ENCODE peak calls at places on chromosomes 16 and 17, in four cellular contexts. M, F, A and P are unnamed samples.

GRCh38 chr17:57109393-57110151 is 24.5 kb downstream of the AKAP1 start:
- DNase-seq in A (peak; percentile 89), F (peak; percentile 5), M (peak; percentile 49), P (no peak)

GRCh38 chr17:63939401-63939800 is 7.3 kb upstream of the CD79B start:
- DNase-seq in M (no peak), A (no peak), F (no peak), P (no peak)

GRCh38 chr16:67399218-67399733 is 6.0 kb upstream of the TPPP3 start:
- DNase-seq in F (no peak), M (no peak), A (peak; percentile 65), P (no peak)

GRCh38 chr16:57906385-57907316 is 64.3 kb downstream of the CNGB1 start:
- DNase-seq in F (no peak), M (no peak), A (no peak), P (no peak)

GRCh38 chr17:8941980-8942617 is 23.4 kb downstream of the PIK3R5 start:
- DNase-seq in A (no peak), M (no peak), F (no peak), P (no peak)

GRCh38 chr17:47301161-47301560 is 22.6 kb upstream of the EFCAB13 start:
- DNase-seq in A (no peak), F (no peak), M (no peak), P (no peak)

GRCh38 chr17:12959441-12959840 is 58.4 kb downstream of the ELAC2 start:
- DNase-seq in M (no peak), F (peak; percentile 69), A (no peak), P (no peak)

GRCh38 chr16:3202903-3203539 is 15.0 kb downstream of the OR1F1 start:
- DNase-seq in F (peak; percentile 28), M (no peak), A (no peak), P (no peak)

GRCh38 chr16:85923153-85924021 is 24.4 kb downstream of the IRF8 start:
- DNase-seq in A (no peak), M (no peak), F (peak; percentile 59), P (no peak)

GRCh38 chr16:83928341-83929055 is 24.5 kb upstream of the OSGIN1 start:
- DNase-seq in F (peak; percentile 85), M (no peak), A (no peak), P (no peak)

GRCh38 chr16:66007717-66008116 is 358.8 kb upstream of the CDH5 start:
- DNase-seq in A (no peak), F (peak; percentile 93), M (no peak), P (no peak)

GRCh38 chr17:30961213-30962188 is 9.3 kb upstream of the RNF135 start:
- DNase-seq in F (peak; percentile 34), A (no peak), M (no peak), P (no peak)

GRCh38 chr17:35973333-35974260 is 7.7 kb downstream of the CCL16 start:
- DNase-seq in M (no peak), F (peak; percentile 32), A (peak; percentile 29), P (no peak)

GRCh38 chr17:61580502-61580901 is 10.5 kb downstream of the NACA2 start:
- DNase-seq in A (no peak), F (no peak), M (no peak), P (no peak)

GRCh38 chr16:68403704-68404103 is 44.6 kb downstream of the SMPD3 start:
- DNase-seq in A (no peak), F (no peak), M (no peak), P (no peak)

GRCh38 chr17:76614912-76615617 is 28.5 kb downstream of the ST6GALNAC1 start:
- DNase-seq in M (no peak), A (no peak), F (no peak), P (no peak)

GRCh38 chr17:3026125-3026855 is 37.1 kb downstream of the OR1D5 start:
- DNase-seq in M (no peak), A (no peak), F (no peak), P (no peak)

GRCh38 chr17:49742256-49742655 is 21.7 kb downstream of the FAM117A start:
- DNase-seq in M (no peak), A (no peak), F (peak; percentile 34), P (no peak)

GRCh38 chr17:57436565-57436964 is 180.2 kb downstream of the MSI2 start:
- DNase-seq in A (no peak), M (no peak), F (no peak), P (no peak)

GRCh38 chr16:14539631-14540030 is 90.4 kb downstream of the PARN start:
- DNase-seq in M (no peak), A (no peak), F (peak; percentile 62), P (no peak)

GRCh38 chr17:57341611-57342010 is 85.3 kb downstream of the MSI2 start:
- DNase-seq in F (no peak), M (no peak), A (no peak), P (no peak)

GRCh38 chr16:89687092-89687940 is 827 bp downstream of the CDK10 start:
- DNase-seq in A (no peak), F (peak; percentile 52), M (peak; percentile 90), P (peak; percentile 83)

GRCh38 chr17:2701996-2702741 is 9.4 kb downstream of the CLUH start:
- DNase-seq in A (peak; percentile 24), F (no peak), M (no peak), P (no peak)

GRCh38 chr17:70059649-70060048 is 15.4 kb upstream of the KCNJ16 start:
- DNase-seq in F (no peak), A (no peak), M (no peak), P (no peak)

GRCh38 chr17:78933959-78934568 is 8.9 kb upstream of the TIMP2 start:
- DNase-seq in A (peak; percentile 96), F (peak; percentile 100), M (peak; percentile 90), P (peak; percentile 99)

GRCh38 chr17:42227849-42228696 is 33.8 kb upstream of the GHDC start:
- DNase-seq in A (no peak), F (peak; percentile 58), M (no peak), P (no peak)

GRCh38 chr16:26995522-26995921 is 71.2 kb upstream of the C16orf82 start:
- DNase-seq in F (no peak), A (no peak), M (no peak), P (no peak)

GRCh38 chr17:81095608-81095888 is 60.6 kb downstream of the BAIAP2 start:
- DNase-seq in A (no peak), M (no peak), F (no peak), P (no peak)

GRCh38 chr17:72122002-72122310 is 1.1 kb downstream of the SOX9 start:
- DNase-seq in F (peak; percentile 58), A (no peak), M (no peak), P (no peak)

GRCh38 chr16:77896357-77896972 is 108.1 kb downstream of the VAT1L start:
- DNase-seq in M (no peak), A (no peak), F (no peak), P (no peak)

GRCh38 chr17:28499366-28499668 is 6.8 kb upstream of the FOXN1 start:
- DNase-seq in F (no peak), A (no peak), M (peak; percentile 77), P (no peak)

GRCh38 chr16:1428511-1428910 is 2.4 kb upstream of the PERCC1 start:
- DNase-seq in M (no peak), F (no peak), A (peak; percentile 48), P (no peak)
- TF ChIP-seq CTCF in M (peak; percentile 23), F (peak; percentile 30), A (peak; percentile 67), P (no peak)

DNA sequence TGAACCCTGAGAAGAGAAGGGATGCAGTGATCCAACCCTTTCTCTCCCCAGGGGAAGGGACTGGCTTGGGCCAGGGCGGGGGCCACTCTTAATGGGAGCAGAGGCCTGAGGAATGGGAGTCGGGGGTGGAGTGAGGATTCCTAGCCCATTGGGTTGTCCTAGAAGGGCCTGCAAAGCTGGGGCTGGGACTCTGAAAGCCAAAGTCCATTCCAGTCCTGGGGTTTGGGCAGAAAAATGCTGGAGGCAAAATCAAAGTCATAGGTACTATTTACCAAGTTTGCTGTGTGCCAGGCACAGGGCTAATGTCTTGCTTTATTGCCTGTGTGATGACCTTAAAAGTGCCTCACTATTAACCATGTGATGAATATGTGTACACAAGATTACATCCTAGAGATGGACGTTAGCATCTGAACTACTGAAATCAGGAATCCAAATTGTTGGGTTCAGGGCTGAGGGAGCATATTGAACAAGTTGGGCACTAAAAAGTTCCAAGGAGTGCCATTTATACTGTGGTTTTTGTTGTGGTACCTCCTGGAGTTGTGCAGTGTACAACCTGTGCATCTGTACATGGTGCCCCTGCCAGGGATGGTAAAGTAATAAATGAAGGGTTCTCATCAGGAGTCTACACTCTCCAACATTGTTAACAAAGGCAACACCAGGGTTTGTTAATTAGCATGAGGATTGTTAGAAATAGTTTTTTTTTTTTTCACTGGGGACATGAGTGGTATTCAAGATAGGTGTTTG is 84.4 kb upstream of the NKD1 start:
- DNase-seq in F (no peak), M (no peak), A (no peak), P (no peak)
- TF ChIP-seq POLR2A in F (no peak), M (no peak), A (no peak), P (no peak)

DNA sequence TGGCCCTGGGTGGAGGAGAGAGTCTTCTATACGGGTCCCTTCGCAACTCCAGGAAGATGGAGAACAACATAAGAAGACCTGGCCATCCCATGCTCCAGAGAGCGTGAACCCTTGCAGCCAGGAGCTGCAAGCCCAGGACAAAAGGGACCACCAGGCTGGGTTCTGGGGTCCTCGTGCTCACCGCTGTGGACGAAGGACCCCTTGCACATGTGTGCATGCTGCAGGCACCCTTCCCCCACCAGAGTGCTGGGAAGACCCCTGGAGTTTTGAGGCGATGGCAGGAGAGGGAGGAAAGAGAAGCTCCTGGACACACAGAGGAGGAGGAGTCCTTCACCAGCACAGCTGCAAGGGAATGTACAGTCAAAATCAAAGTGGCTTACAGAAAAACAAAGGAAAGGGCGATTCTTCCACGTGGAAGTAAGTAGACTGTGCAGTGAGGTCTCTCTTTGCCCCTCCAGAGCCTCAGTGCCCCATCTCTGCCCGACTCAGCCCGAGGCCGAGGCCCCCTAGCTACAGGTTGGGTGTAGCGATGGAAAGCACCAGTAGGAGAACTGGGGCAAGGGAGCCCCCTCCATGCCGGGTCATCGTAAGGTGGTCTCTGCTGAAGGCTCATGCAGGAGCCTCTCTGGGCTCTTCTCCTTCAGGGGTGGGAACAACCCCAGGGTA is 51.3 kb downstream of the PIMREG start:
- DNase-seq in F (no peak), M (no peak), A (no peak), P (no peak)
- TF ChIP-seq CTCF in F (peak; percentile 8), M (no peak), A (no peak), P (no peak)

DNA sequence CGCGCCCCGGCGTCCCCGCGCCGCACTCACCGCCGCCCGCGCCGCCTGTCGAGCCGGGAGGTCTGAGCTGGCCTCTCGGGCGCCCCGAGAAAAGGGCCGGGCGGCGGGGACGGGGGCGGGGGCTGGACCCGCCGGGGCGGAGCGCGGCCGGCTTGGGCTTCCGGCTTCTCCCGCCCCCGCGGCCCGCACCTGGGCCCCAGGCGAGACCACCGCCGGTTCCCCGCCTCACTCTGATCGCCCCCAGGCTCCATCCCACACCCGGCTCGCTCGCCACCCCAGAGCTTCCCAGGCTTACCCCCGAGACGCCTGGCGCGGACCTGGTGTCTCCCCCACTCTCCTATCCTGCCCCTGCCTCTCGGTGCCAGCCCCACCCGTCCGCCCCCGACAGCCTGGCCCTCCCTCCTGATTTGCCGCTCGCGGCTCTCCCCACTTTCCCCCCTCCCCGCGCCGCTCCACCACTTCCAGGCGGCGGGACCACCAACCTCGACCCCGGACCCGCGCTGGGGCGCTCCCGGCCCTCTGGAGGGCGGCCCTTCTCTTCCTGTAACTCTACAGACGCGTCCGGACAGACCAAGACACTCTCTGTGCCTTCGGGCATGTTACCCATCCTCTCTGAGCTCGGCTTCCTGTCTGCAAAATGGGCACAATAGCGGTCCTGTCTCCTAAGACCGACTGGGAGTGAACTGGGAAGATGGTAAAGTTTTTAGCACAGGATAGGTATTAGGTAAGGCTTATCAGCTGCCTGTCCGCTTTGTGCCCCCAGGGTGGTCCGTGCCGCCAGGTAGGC is at the start of gene LITAF:
- DNase-seq in A (peak; percentile 80), F (peak; percentile 42), M (peak; percentile 76), P (no peak)
- TF ChIP-seq POLR2A in A (peak; percentile 73), F (peak; percentile 91), M (peak; percentile 52), P (peak; percentile 91)